ENCODE peak calls at places on chromosome 21, in four cellular contexts. M is CD8-positive, alpha-beta T cell; Q is suprapubic skin; B is HCT116. Z is an unnamed sample. For H3K36me3, the result is how much of the 10 kb centered on the place peaks cover.

GRCh38 chr21:25639167-25639921 is at the start of gene JAM2:
- DNase-seq in M (peak), Q (peak), B (no peak), Z (no peak)

GRCh38 chr21:16195896-16196443 is 466.2 kb downstream of the USP25 start:
- DNase-seq in M (no peak), Q (no peak), B (no peak), Z (no peak)

GRCh38 chr21:43988506-43989230 is 23.4 kb upstream of the TRAPPC10 start:
- DNase-seq in M (no peak), Q (no peak), B (no peak), Z (no peak)

GRCh38 chr21:29849735-29850176 is 90.0 kb downstream of the GRIK1 start:
- DNase-seq in M (peak), Q (no peak), B (no peak), Z (peak)

GRCh38 chr21:25863747-25864146 is 129.0 kb downstream of the GABPA start:
- DNase-seq in M (no peak), Q (no peak), B (no peak), Z (no peak)

GRCh38 chr21:28177008-28177603 is 815.6 kb downstream of the LTN1 start:
- DNase-seq in M (no peak), Q (no peak), B (no peak), Z (no peak)

GRCh38 chr21:38468989-38469388 is 29.3 kb downstream of the ERG start:
- DNase-seq in M (no peak), Q (no peak), B (no peak), Z (peak)

GRCh38 chr21:18070392-18070791 is 174.2 kb upstream of the CHODL start:
- DNase-seq in M (no peak), Q (no peak), B (no peak), Z (no peak)

GRCh38 chr21:43989401-43989800 is 22.7 kb upstream of the TRAPPC10 start:
- DNase-seq in M (no peak), Q (no peak), B (no peak), Z (no peak)

GRCh38 chr21:45032977-45033705 is 41.2 kb upstream of the ADARB1 start:
- DNase-seq in M (no peak), Q (peak), B (no peak), Z (no peak)

GRCh38 chr21:28798798-28799197 is 193.9 kb downstream of the LTN1 start:
- DNase-seq in M (no peak), Q (no peak), B (no peak), Z (no peak)

GRCh38 chr21:31347435-31348032 is 3.5 kb upstream of the TIAM1 start:
- DNase-seq in M (no peak), Q (no peak), B (no peak), Z (no peak)

GRCh38 chr21:32382108-32382601 is 10.7 kb downstream of the URB1 start:
- DNase-seq in M (no peak), Q (no peak), B (no peak), Z (no peak)

GRCh38 chr21:38661296-38662223 is 144.2 kb upstream of the ETS2 start:
- DNase-seq in M (no peak), Q (no peak), B (no peak), Z (no peak)

GRCh38 chr21:32806810-32807386 is 35.3 kb upstream of the PAXBP1 start:
- DNase-seq in M (no peak), Q (no peak), B (no peak), Z (no peak)

GRCh38 chr21:44871576-44872265 is 1.8 kb downstream of the PTTG1IP start:
- DNase-seq in M (peak), Q (peak), B (no peak), Z (no peak)

GRCh38 chr21:26061437-26061836 is 109.1 kb downstream of the APP start:
- DNase-seq in M (no peak), Q (no peak), B (no peak), Z (no peak)

GRCh38 chr21:15333943-15334342 is 269.1 kb upstream of the NRIP1 start:
- DNase-seq in M (no peak), Q (no peak), B (no peak), Z (no peak)

GRCh38 chr21:26717146-26717739 is 128.0 kb downstream of the ADAMTS1 start:
- DNase-seq in M (no peak), Q (no peak), B (no peak), Z (no peak)

DNA sequence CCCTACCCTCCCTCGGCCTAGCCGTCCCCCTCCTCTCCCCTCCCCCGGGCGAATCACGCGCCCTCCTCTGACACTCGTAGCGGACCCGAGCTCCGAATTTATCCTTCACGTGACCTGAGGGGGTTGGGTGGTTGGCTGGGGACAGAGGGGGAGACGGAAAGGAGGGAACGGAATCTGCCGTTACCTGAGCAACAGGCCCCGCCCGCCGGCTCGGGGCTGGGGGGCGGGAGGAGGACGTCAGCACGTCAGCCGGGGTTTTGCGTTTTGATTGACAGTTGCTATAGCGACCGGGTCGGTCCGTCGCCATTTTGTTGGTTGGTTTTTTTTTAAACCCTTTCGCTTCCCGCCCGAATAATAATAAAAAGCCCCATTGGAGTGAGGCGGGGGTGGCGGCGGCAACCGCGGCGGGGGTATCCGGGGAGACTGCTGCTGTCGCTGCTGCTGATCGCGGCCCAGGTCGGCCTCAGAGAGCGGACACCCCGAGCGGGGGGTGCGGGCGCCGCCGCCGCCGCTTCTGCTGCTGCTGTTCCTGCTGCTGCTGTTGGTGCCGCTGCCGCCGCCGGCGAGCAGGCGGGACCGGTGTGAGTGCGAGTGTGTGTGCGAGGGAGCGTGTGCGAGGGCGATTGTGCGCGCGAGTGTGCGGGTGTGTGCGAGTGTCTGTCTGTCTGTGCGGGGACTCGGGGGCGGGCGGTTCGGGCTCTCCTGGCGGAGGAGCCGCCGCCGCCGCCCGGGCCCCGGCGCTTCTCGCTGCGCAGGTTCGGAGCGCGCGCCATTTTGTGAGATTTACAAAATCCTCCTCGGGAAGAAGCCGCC is at the start of gene DYRK1A:
- DNase-seq in M (peak), Q (peak), B (peak), Z (peak)
- TF ChIP-seq CTCF in M (no peak), Q (no peak), B (no peak), Z (no peak)

GRCh38 chr21:46347791-46348381 is 23.9 kb downstream of the PCNT start:
- DNase-seq in M (no peak), Q (no peak), B (no peak), Z (no peak)
- H3K36me3 ChIP-seq in M (under half), Q (half or more), B (under half), Z (under half)

GRCh38 chr21:42063206-42063577 is 7.9 kb upstream of the UMODL1 start:
- DNase-seq in M (peak), Q (no peak), B (no peak), Z (no peak)

GRCh38 chr21:42061195-42061865 is 9.8 kb upstream of the UMODL1 start:
- DNase-seq in M (peak), Q (no peak), B (no peak), Z (no peak)

GRCh38 chr21:42061866-42062542 is 9.1 kb upstream of the UMODL1 start:
- DNase-seq in M (peak), Q (no peak), B (no peak), Z (no peak)

GRCh38 chr21:42062543-42063022 is 8.5 kb upstream of the UMODL1 start:
- DNase-seq in M (peak), Q (no peak), B (no peak), Z (no peak)

DNA sequence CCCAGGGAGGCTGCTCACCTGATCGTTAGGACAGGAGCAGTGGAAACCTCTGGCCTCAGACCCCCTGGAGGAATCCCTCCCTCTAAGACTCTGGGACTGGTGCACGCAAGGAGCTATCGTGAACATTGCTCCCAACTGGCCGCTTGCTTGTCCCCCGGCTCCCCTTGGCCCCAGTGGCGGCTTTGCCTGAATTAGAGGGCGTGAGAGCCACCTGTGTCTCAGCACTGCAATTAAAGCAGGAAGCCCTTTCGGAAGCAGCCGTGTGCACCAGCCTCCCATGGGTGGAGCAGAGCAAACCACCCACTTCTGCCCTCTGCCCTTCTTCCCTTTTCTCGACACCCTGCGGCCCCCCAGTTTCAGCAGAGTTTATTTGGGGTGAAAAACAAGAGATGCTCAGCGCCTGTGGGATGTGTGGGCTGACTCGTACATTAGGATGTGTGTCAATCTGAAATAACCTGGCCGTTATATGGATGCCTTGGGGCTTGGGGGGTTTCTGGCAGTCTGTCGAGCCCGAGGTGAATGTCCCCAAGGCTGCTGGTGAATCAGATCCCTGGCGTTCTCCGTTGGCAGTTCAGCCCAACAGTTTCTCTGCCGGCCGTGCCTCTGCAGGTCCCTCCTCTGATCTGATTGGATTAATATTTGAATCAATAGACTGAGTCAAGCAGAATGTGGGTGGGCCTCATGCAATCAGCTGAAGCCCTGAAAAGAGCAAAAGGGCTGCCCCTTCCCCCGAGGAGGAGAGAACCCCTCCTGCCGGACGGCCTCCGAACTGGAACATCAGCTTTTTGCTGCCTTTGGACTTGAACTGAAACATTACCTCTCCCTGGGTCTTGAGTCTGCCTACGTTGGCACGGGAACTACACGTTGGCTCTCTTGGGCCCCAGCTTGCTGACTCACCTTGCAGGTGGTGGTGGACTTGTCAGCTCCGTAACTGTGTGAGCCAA is 7.3 kb upstream of the UMODL1 start:
- DNase-seq in M (peak), Q (no peak), B (no peak), Z (no peak)
- H3K4me3 ChIP-seq in M (peak), Q (no peak), B (no peak), Z (no peak)

DNA sequence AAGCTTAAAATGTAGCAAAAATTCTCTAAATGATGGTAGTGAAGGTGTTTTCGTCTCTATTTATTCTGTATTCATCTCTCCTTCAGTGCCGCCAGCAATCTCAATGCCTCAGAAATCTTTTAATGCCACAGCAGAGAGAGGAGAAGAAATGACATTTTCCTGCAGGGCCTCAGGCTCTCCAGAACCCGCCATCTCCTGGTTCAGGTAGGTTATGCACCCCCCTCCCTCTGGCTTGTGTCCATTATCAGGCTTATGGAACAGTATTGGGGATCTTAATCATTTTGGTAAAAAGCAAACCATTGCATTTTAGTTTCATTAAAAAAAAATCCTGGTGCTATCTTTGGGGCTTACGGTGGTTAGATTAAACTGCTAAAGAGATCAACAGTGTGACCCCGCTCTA is 326.1 kb downstream of the NCAM2 start:
- DNase-seq in M (no peak), Q (no peak), B (no peak), Z (no peak)
- TF ChIP-seq CTCF in M (no peak), Q (no peak), B (no peak), Z (no peak)

GRCh38 chr21:36044056-36044455 is 16.3 kb downstream of the SETD4 start:
- DNase-seq in M (no peak), Q (no peak), B (no peak), Z (no peak)
- H3K36me3 ChIP-seq in M (half or more), Q (half or more), B (under half), Z (under half)